ENCODE peak calls at places on chromosome 15, in six cellular contexts. X, S, W, R, I and E are unnamed samples.

GRCh38 chr15:63218114-63218808 is 28.9 kb downstream of the RAB8B start:
- DNase-seq in X (no peak), S (no peak), W (no peak), R (peak; percentile 61), I (no peak), E (peak; percentile 79)

GRCh38 chr15:97984157-97984556 is 23.7 kb downstream of the ARRDC4 start:
- DNase-seq in X (no peak), S (peak; percentile 36), W (no peak), R (no peak), I (no peak), E (no peak)

GRCh38 chr15:67331676-67332075 is 77.1 kb downstream of the IQCH start:
- DNase-seq in X (no peak), S (peak; percentile 45), W (no peak), R (no peak), I (no peak), E (no peak)

GRCh38 chr15:58264068-58264971 is 126.1 kb downstream of the AQP9 start:
- DNase-seq in X (no peak), S (no peak), W (no peak), R (no peak), I (no peak), E (no peak)

GRCh38 chr15:88680241-88680910 is 41.6 kb downstream of the ISG20 start:
- DNase-seq in X (no peak), S (no peak), W (no peak), R (no peak), I (no peak), E (no peak)

GRCh38 chr15:80058851-80059785 is at the start of gene ZFAND6:
- DNase-seq in X (peak; percentile 94), S (peak; percentile 63), W (peak; percentile 88), R (peak; percentile 94), I (peak; percentile 84), E (peak; percentile 97)

GRCh38 chr15:69417581-69417980 is 3.4 kb downstream of the KIF23 start:
- DNase-seq in X (no peak), S (no peak), W (no peak), R (no peak), I (no peak), E (no peak)

GRCh38 chr15:66216806-66217205 is 36.7 kb downstream of the MEGF11 start:
- DNase-seq in X (no peak), S (no peak), W (no peak), R (no peak), I (no peak), E (no peak)

GRCh38 chr15:63801910-63802309 is 31.8 kb downstream of the HERC1 start:
- DNase-seq in X (no peak), S (no peak), W (no peak), R (no peak), I (no peak), E (no peak)

GRCh38 chr15:68666120-68666811 is 87.5 kb downstream of the CORO2B start:
- DNase-seq in X (no peak), S (no peak), W (no peak), R (no peak), I (no peak), E (no peak)

GRCh38 chr15:62241135-62241770 is 76.2 kb upstream of the C2CD4B start:
- DNase-seq in X (no peak), S (no peak), W (no peak), R (peak; percentile 41), I (peak; percentile 36), E (peak; percentile 59)